ENCODE peak calls at places on chromosomes 12 and 14, in eight cellular contexts. C, Z, R, F, I, U, E and G are unnamed samples.

GRCh38 chr12:117485984-117486839 is 124.8 kb upstream of the NOS1 start:
- DNase-seq in R (no peak), F (no peak), I (no peak), Z (no peak), E (no peak), C (no peak), U (peak), G (no peak)

GRCh38 chr12:40253936-40254335 is 29.1 kb downstream of the LRRK2 start:
- DNase-seq in F (no peak), U (no peak), Z (no peak), E (no peak), R (no peak), I (no peak), C (no peak), G (no peak)

GRCh38 chr12:67618303-67618702 is 30.2 kb upstream of the DYRK2 start:
- DNase-seq in Z (no peak), U (no peak), R (no peak), I (no peak), E (no peak), F (no peak), C (no peak), G (no peak)

GRCh38 chr12:2239376-2240010 is 186.7 kb downstream of the CACNA1C start:
- DNase-seq in I (no peak), R (no peak), U (no peak), C (no peak), Z (no peak), E (peak), F (no peak), G (no peak)

GRCh38 chr14:65403231-65403630 is 9.3 kb upstream of the FUT8 start:
- DNase-seq in F (no peak), I (no peak), Z (no peak), U (no peak), R (no peak), E (no peak), C (no peak), G (no peak)

GRCh38 chr14:39369029-39369428 is 63.2 kb downstream of the FBXO33 start:
- DNase-seq in R (no peak), F (no peak), E (no peak), C (no peak), I (no peak), Z (no peak), U (no peak), G (no peak)

GRCh38 chr12:126160912-126161311 is 1095.7 kb downstream of the AACS start:
- DNase-seq in E (no peak), R (no peak), I (no peak), C (no peak), Z (no peak), U (no peak), F (no peak), G (no peak)

GRCh38 chr12:58961166-58961565 is 40.9 kb upstream of the LRIG3 start:
- DNase-seq in F (no peak), R (no peak), U (no peak), I (no peak), E (no peak), C (no peak), Z (no peak), G (no peak)

GRCh38 chr12:116389990-116390655 is 112.6 kb upstream of the MED13L start:
- DNase-seq in Z (peak), C (no peak), F (no peak), R (peak), U (peak), E (no peak), I (no peak), G (no peak)

GRCh38 chr14:96221841-96222240 is 17.2 kb downstream of the BDKRB2 start:
- DNase-seq in R (no peak), F (no peak), C (no peak), Z (no peak), E (no peak), I (no peak), U (no peak), G (no peak)

GRCh38 chr12:94925729-94926128 is 77.8 kb downstream of the NDUFA12 start:
- DNase-seq in R (no peak), Z (no peak), E (no peak), U (no peak), F (no peak), I (no peak), C (no peak), G (no peak)

GRCh38 chr14:103143535-103143934 is 20.3 kb downstream of the TNFAIP2 start:
- DNase-seq in R (no peak), Z (no peak), I (no peak), F (no peak), U (no peak), E (no peak), C (no peak), G (no peak)